ENCODE peak calls at places on chromosomes 16 and 17, in six cellular contexts. N is A549, K is sigmoid colon, M is GM12878, R is suprapubic skin, H is transverse colon. Z is an unnamed sample.

GRCh38 chr17:48055531-48056245 is 7.5 kb downstream of the NFE2L1 start:
- DNase-seq in N (peak; percentile 78), K (no peak), M (peak; percentile 38), R (no peak), H (no peak), Z (no peak)

GRCh38 chr16:81405702-81406113 is 38.9 kb upstream of the CMIP start:
- DNase-seq in N (peak; percentile 99), K (peak; percentile 36), M (no peak), R (peak; percentile 59), H (no peak), Z (peak; percentile 44)

GRCh38 chr16:74990832-74991231 is 5.9 kb upstream of the WDR59 start:
- DNase-seq in N (no peak), K (no peak), M (no peak), R (no peak), H (no peak), Z (no peak)

GRCh38 chr16:31502981-31503380 is 5.2 kb downstream of the RUSF1 start:
- DNase-seq in N (no peak), K (no peak), M (no peak), R (no peak), H (no peak), Z (no peak)

GRCh38 chr17:3447625-3448024 is 14.0 kb upstream of the OR1E2 start:
- DNase-seq in N (peak; percentile 52), K (no peak), M (no peak), R (no peak), H (no peak), Z (no peak)

GRCh38 chr17:30600830-30601494 is 123.8 kb downstream of the GOSR1 start:
- DNase-seq in N (peak; percentile 58), K (no peak), M (no peak), R (no peak), H (peak; percentile 36), Z (no peak)

GRCh38 chr16:61681124-61681523 is 355.1 kb downstream of the CDH8 start:
- DNase-seq in N (no peak), K (no peak), M (no peak), R (no peak), H (no peak), Z (no peak)

GRCh38 chr16:46787909-46788308 is 39.8 kb upstream of the MYLK3 start:
- DNase-seq in N (no peak), K (no peak), M (peak; percentile 55), R (no peak), H (no peak), Z (no peak)

GRCh38 chr17:44487170-44487569 is 16.0 kb downstream of the GPATCH8 start:
- DNase-seq in N (no peak), K (no peak), M (no peak), R (no peak), H (no peak), Z (no peak)

GRCh38 chr16:52004343-52004742 is 542.6 kb downstream of the TOX3 start:
- DNase-seq in N (no peak), K (no peak), M (no peak), R (no peak), H (no peak), Z (no peak)

GRCh38 chr17:66540131-66540781 is 237.8 kb downstream of the PRKCA start:
- DNase-seq in N (no peak), K (peak; percentile 80), M (no peak), R (no peak), H (no peak), Z (no peak)

GRCh38 chr16:75250089-75250808 is 1.2 kb downstream of the BCAR1 start:
- DNase-seq in N (no peak), K (no peak), M (no peak), R (no peak), H (peak; percentile 81), Z (peak; percentile 90)

GRCh38 chr16:85123891-85124635 is 11.8 kb upstream of the CIBAR2 start:
- DNase-seq in N (peak; percentile 34), K (peak; percentile 86), M (no peak), R (peak; percentile 90), H (peak; percentile 26), Z (no peak)

GRCh38 chr17:27379863-27380533 is 76.2 kb upstream of the KSR1 start:
- DNase-seq in N (no peak), K (peak; percentile 85), M (no peak), R (peak; percentile 82), H (peak; percentile 44), Z (peak; percentile 72)

GRCh38 chr16:51898872-51899271 is 648.1 kb downstream of the TOX3 start:
- DNase-seq in N (no peak), K (no peak), M (no peak), R (no peak), H (no peak), Z (no peak)

GRCh38 chr16:4746991-4747574 is 12.7 kb downstream of the DNAAF8 start:
- DNase-seq in N (no peak), K (no peak), M (no peak), R (no peak), H (no peak), Z (no peak)

GRCh38 chr17:72887917-72888316 is 204.6 kb downstream of the SLC39A11 start:
- DNase-seq in N (no peak), K (no peak), M (no peak), R (no peak), H (no peak), Z (no peak)

GRCh38 chr16:22849517-22849916 is 35.6 kb downstream of the HS3ST2 start:
- DNase-seq in N (no peak), K (no peak), M (no peak), R (no peak), H (no peak), Z (no peak)

GRCh38 chr17:72604518-72604917 is 483.7 kb downstream of the SOX9 start:
- DNase-seq in N (no peak), K (no peak), M (no peak), R (no peak), H (no peak), Z (no peak)

GRCh38 chr17:48595107-48595999 is 1.8 kb upstream of the HOXB5 start:
- DNase-seq in N (no peak), K (no peak), M (no peak), R (no peak), H (no peak), Z (no peak)

GRCh38 chr17:78249074-78249835 is 17.8 kb downstream of the TMEM235 start:
- DNase-seq in N (no peak), K (no peak), M (no peak), R (no peak), H (no peak), Z (no peak)

GRCh38 chr17:15510361-15510760 is 42.9 kb upstream of the CDRT4 start:
- DNase-seq in N (peak; percentile 41), K (no peak), M (no peak), R (no peak), H (no peak), Z (no peak)

GRCh38 chr17:43832976-43833829 is at the start of gene MPP3:
- DNase-seq in N (peak; percentile 78), K (peak; percentile 78), M (no peak), R (no peak), H (peak; percentile 80), Z (peak; percentile 78)

GRCh38 chr16:54080524-54081008 is 206.0 kb downstream of the IRX3 start:
- DNase-seq in N (peak; percentile 93), K (no peak), M (no peak), R (no peak), H (no peak), Z (peak; percentile 35)

GRCh38 chr17:49646391-49647255 is 31.3 kb downstream of the SPOP start:
- DNase-seq in N (peak; percentile 27), K (peak; percentile 77), M (peak; percentile 45), R (no peak), H (peak; percentile 24), Z (no peak)
- TF ChIP-seq EP300 in N (no peak), K (peak; percentile 88), M (no peak), R (no peak), H (peak; percentile 61), Z (no peak)

DNA sequence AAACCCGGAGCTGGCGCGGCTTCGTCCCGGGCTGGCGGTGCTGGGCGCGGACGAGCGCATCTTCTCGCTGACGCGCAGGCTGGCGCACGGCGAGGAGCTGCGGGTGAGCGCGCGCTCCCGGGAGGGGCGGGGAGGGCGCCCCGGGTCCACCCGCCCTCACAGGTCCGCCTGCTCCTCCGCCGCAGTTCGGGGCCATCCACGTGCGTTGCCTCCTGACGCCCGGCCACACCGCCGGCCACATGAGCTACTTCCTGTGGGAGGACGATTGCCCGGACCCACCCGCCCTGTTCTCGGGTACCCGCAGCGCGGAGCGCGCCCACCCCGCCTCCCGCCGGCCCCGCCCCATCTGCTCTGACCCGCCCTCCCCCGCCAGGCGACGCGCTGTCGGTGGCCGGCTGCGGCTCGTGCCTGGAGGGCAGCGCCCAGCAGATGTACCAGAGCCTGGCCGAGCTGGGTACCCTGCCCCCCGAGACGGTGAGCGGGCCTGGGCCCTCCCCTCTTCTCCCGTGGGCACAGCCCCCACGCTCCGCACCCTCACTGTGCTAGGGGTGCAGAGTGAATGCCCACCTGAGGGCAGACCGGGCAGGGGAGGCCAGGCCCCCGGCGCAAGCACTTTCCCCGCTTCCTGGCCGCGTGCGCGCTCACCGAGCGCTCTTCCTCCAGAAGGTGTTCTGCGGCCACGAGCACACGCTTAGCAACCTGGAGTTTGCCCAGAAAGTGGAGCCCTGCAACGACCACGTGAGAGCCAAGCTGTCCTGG is 1.4 kb downstream of the HAGHL start:
- DNase-seq in N (peak; percentile 88), K (peak; percentile 83), M (no peak), R (no peak), H (peak; percentile 79), Z (peak; percentile 69)
- H3K4me1 ChIP-seq in N (peaks cover 13% of the 10 kb centered on the region), K (peaks cover 33% of the 10 kb centered on the region), M (peaks cover 13% of the 10 kb centered on the region), R (peaks cover 32% of the 10 kb centered on the region), H (peaks cover 21% of the 10 kb centered on the region), Z (peaks cover 38% of the 10 kb centered on the region)

DNA sequence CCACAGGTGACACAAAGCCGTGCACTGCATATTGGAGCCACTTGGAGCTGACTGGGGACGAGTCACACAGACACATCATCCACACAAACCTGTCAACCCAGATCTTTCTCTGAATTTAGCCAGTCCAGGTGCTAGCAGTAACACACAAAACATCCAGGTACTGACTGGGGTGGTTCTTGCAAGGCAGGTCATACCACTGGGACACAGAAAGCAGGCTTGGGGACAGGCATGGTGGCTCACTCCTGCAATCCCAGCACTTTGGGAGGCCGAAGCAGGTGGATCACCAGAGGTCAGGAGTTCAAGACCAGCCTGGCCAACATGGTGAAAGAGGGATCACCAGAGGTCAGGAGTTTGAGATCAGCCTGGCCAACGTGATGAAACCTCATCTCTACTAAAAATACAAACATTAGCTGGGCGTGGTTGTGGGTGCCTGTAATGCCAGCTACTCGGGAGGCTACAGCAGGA is 14.9 kb downstream of the ENPP7 start:
- DNase-seq in N (no peak), K (no peak), M (no peak), R (no peak), H (no peak), Z (no peak)
- H3K4me3 ChIP-seq in N (no peak overlapping the region), K (no peak overlapping the region), M (no peak overlapping the region), R (no peak overlapping the region), H (no peak overlapping the region), Z (no peak overlapping the region)

DNA sequence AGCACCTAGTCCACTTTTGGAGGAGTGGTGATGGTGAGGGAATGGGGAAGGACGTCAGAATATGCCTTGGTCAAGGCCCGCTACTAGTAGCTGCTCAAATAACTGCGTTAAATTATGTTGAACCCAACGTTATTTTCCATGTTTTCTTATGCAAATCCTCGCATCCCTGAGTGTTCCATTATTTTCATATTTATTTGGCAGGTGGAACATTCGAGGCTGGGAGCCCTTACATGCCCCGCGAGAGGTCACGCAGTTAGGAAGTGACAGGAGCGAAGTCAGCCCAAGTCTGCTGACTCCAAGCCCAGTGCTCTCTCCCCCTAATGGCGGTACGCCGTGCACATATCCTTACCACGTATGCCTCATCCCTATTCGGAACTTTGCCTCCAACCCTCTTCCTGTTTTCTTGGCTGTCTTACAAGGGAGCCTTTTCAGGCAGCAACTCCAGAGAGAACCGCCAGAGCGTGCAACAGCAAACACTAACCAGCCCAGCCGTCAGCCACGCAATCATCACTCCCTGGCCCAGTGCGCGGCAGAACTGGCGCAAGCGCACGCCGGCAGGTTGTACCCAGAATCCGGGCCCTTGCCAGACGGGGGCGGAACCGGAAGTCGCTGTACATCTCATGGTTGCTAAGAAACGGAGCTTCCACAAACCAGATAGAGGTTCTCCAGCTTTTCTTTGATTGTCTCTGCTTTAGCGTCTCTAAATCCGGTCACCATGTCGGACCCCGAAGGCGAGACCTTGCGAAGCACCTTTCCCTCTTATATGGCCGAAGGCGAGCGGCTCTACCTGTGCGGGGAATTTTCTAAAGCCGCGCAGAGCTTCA is at the start of gene ODAD4:
- DNase-seq in N (peak; percentile 98), K (peak; percentile 99), M (peak; percentile 76), R (peak; percentile 98), H (peak; percentile 98), Z (peak; percentile 98)
- TF ChIP-seq EP300 in N (no peak), K (no peak), M (no peak), R (no peak), H (no peak), Z (peak; percentile 60)

Z was measured in stomach.